ENCODE peak calls at places on chromosome 12, in five cellular contexts. M is H1, C is HepG2, G is SK-N-SH, R is K562. P is an unnamed sample.

GRCh38 chr12:21516281-21516680 is 9.8 kb upstream of the SPX start:
- DNase-seq in M (no peak), R (no peak), C (no peak), G (no peak), P (no peak)

GRCh38 chr12:111251787-111252186 is 117.1 kb downstream of the PHETA1 start:
- DNase-seq in G (no peak), M (no peak), C (no peak), R (no peak), P (no peak)

GRCh38 chr12:46884362-46884761 is 58.6 kb upstream of the SLC38A4 start:
- DNase-seq in C (no peak), G (no peak), M (no peak), R (no peak), P (no peak)

GRCh38 chr12:5806376-5807089 is 138.5 kb downstream of the ANO2 start:
- DNase-seq in M (no peak), R (no peak), G (no peak), C (no peak), P (no peak)

GRCh38 chr12:122981036-122981471 is 573 bp downstream of the ARL6IP4 start:
- DNase-seq in G (peak), R (peak), C (no peak), M (no peak), P (no peak)

GRCh38 chr12:100127766-100128508 is 14.7 kb downstream of the BLTP3B start:
- DNase-seq in R (no peak), G (no peak), M (no peak), C (peak), P (no peak)

GRCh38 chr12:125284945-125285344 is 219.7 kb downstream of the AACS start:
- DNase-seq in C (no peak), M (no peak), G (no peak), R (peak), P (no peak)

GRCh38 chr12:107847830-107848229 is 73.3 kb downstream of the ASCL4 start:
- DNase-seq in C (no peak), G (no peak), R (no peak), M (no peak), P (no peak)

GRCh38 chr12:124297389-124297788 is 2.5 kb downstream of the RFLNA start:
- DNase-seq in R (no peak), G (no peak), C (no peak), M (no peak), P (no peak)

GRCh38 chr12:32051511-32052299 is 54.9 kb upstream of the BICD1 start:
- DNase-seq in C (no peak), G (no peak), M (no peak), R (peak), P (no peak)

GRCh38 chr12:79358716-79359341 is 331.9 kb downstream of the PAWR start:
- DNase-seq in M (no peak), G (no peak), R (no peak), C (no peak), P (no peak)

GRCh38 chr12:12612403-12612802 is 727 bp downstream of the CREBL2 start:
- DNase-seq in G (peak), C (peak), R (peak), M (no peak), P (peak)

GRCh38 chr12:92074889-92075288 is 70.8 kb downstream of the BTG1 start:
- DNase-seq in G (no peak), R (no peak), M (no peak), C (no peak), P (no peak)
- TF ChIP-seq JUND in G (no peak), R (no peak), M (no peak), C (no peak), P (no peak)

DNA sequence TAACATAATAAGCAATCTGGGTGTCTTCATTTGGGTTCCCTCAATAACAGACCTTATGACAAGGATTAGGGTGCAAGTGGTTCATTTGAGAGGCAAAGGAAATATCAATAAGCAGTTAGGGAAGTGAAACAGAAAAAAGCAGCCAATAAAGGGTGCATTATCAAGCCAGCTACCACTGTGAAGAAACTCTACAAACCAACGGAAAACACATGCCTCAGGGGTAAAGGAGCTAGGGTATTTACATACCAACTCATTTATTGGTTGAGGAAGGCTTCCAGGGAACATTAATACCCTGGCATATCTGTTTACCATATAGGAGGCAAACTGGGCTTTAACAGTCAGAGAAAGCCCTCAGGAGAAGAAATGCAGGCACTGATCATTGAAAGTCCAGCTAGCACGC is 22.7 kb upstream of the IFNG-AS1 start:
- DNase-seq in G (no peak), M (no peak), C (no peak), R (no peak), P (no peak)
- TF ChIP-seq JUND in G (no peak), M (no peak), C (no peak), R (no peak), P (no peak)

GRCh38 chr12:102565555-102565954 is 85.2 kb upstream of the IGF1 start:
- DNase-seq in G (no peak), C (no peak), R (no peak), M (no peak), P (no peak)

GRCh38 chr12:102568151-102568815 is 87.9 kb upstream of the IGF1 start:
- DNase-seq in G (no peak), R (no peak), M (no peak), C (no peak), P (no peak)

GRCh38 chr12:102564026-102564425 is 83.7 kb upstream of the IGF1 start:
- DNase-seq in C (no peak), G (no peak), M (no peak), R (no peak), P (no peak)

GRCh38 chr12:102569803-102570202 is 89.4 kb upstream of the IGF1 start:
- DNase-seq in C (no peak), R (no peak), G (no peak), M (no peak), P (no peak)

DNA sequence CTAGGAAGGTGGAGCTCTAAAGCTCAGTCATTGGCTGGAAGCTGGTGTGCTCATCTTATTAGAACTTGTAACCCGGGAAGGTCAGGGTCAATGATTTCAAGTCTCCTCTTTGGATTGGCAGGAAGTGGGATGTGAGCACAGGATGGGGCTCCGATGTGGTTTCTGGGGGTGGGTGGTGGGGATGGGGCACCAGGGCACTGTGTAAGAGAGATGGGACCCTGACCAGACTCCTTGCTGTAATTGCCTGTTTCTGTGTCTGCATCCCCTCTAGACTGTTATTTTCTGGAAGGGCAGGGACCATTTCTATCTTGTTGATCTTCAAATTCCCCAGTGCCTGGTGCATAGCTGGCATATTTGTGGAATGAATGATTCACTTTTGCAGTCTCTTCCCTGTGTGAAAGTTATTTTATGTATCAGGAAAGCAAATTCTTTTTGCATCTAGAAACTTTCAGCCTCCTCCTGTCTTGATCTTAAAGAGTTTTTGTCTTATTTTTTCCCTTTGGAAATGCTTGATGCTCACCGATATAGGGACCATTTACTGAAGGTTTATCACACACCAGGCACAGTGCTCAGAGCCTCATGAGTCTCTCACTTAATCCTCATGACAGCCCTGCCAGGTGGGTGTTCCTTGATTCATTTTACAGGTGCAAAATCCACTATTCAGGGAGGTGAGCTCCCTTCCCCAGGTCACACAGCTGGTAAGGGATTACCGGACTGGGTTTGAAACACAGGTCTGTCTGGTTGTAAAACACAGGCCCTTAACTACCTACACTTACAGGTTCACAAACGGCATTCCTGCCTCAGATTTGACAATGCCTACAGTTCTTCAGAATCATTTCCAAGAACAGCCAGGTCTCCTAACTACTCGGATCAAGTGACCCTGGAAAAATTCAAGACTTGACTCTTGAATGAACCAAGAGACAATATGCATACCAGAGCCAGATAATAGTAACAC is 86.9 kb upstream of the IGF1 start:
- DNase-seq in C (no peak), R (no peak), M (no peak), G (peak), P (no peak)
- TF ChIP-seq JUND in C (no peak), R (no peak), M (no peak), G (peak), P (no peak)

DNA sequence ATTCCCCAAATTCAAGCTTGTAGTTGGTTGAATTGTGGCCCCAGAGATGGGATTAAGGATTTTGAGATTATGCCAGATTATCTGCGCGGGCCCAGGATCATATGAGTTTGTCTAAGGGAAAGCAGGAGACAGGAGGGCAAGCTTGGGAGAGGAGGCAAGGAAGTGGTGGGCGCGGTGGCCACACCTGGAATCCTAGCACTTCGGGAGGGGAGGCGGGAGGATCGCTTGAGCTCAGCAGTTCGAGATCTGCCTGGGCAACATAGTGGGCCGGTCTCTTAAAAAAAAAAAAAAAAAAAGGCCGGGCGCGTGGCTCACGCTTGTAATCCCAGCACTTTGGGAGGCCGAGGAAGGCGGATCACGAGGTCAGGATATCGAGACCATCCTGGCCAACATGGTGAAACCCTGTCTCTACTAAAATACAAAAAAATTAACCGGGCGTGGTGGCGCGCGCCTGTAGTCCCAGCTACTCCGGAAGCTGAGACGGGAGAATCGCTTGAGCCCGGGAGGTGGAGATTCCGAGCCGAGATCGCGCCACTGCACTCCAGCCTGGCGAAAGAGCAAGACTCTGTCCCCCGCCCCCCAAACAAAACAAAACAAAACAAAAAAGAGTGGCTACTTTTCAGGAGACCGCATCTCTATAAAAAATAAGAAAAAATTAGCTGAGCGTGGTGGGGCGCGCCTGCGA is 854 bp upstream of the PUS1 start:
- DNase-seq in M (no peak), C (no peak), R (peak), G (peak), P (no peak)
- TF ChIP-seq JUND in M (no peak), C (no peak), R (no peak), G (no peak), P (no peak)

GRCh38 chr12:74608376-74608775 is 70.7 kb downstream of the ATXN7L3B start:
- DNase-seq in M (no peak), C (no peak), G (no peak), R (no peak), P (no peak)
- TF ChIP-seq JUND in M (no peak), C (no peak), G (no peak), R (no peak), P (no peak)

GRCh38 chr12:48788852-48789775 is at the start of gene ADCY6:
- DNase-seq in G (peak), C (peak), M (no peak), R (no peak), P (peak)
- TF ChIP-seq JUND in G (no peak), C (no peak), M (no peak), R (no peak), P (no peak)

DNA sequence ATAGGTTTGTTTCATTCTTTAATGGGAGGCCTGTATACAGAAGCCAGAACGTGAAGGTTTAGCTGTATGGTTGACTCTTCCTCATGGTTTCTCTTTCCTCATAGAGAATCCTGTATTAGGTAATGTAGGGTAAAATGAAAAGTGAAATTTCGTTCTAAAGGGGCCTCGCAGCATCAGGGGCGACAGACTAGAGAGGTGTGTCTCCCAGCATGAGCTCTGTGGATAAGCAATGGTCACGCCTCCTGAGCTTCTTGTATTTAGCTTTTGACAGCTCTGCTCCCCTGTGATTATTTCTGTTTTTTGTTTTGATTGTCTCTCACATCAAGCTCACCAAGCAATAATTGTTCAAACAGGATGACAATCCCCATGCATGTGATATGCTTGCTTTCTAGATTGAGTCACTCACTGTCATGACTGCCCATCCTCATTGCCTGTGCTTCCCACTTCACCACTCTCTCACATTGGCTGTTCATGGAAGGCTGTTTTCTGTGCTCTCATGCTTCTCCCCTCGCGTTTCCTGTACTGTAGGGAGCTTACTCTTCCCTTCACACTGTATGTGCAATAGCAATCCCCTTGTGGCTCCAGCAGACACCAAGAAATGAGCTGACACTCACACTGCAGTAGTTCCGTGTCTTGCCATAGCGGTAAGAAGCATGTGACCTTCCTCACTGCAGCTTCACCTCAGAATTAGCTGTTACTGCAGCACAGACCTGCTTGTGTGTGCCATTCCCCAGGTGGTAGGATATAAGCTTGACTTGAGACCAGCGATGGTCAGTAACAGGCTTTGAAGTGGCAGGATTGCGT is 44.0 kb downstream of the RAD52 start:
- DNase-seq in R (no peak), M (no peak), G (no peak), C (no peak), P (no peak)
- TF ChIP-seq JUND in R (no peak), M (no peak), G (no peak), C (no peak), P (no peak)

DNA sequence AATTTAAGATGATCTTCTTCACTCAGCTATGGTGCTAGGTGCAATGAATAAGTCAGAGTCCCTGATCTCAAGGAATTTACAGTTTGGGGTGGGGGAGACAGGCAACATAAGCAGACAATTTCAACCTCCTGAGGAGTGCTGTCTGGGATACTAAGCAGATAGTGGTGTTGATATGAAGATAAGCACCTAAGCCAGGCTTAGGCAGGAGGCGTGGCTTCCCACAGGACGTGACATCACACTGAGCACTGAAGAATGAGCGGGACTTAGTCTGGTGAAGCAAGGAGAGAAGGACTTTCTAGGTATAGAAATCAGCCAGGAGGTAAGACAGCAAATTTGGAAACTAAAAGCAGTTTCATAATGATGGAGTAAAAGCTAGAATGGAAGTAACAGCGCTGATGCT is 6.8 kb downstream of the PRPH start:
- DNase-seq in C (no peak), R (peak), G (no peak), M (no peak), P (no peak)
- TF ChIP-seq JUND in C (no peak), R (peak), G (no peak), M (no peak), P (no peak)